ENCODE peak calls at places on chromosomes 11 and 22, in six cellular contexts. O, L, U, Z, E and D are unnamed samples.

GRCh38 chr11:45021692-45022130 is 71.0 kb upstream of the TP53I11 start:
- DNase-seq in L (peak; percentile 33), Z (no peak), E (no peak), O (no peak), U (no peak), D (no peak)

GRCh38 chr11:118792642-118793124 is 1.7 kb upstream of the DDX6 start:
- DNase-seq in Z (peak; percentile 79), U (no peak), L (peak; percentile 83), O (peak; percentile 92), E (peak; percentile 86), D (peak; percentile 91)

GRCh38 chr11:80970016-80970516 is 1529.2 kb upstream of the TENM4 start:
- DNase-seq in Z (no peak), O (no peak), U (no peak), E (no peak), L (no peak), D (no peak)

GRCh38 chr11:116819049-116819448 is 4.1 kb downstream of the APOA4 start:
- DNase-seq in Z (no peak), O (no peak), E (no peak), L (no peak), U (no peak), D (no peak)

GRCh38 chr11:13668957-13669521 is 571 bp downstream of the FAR1 start:
- DNase-seq in E (no peak), L (no peak), O (peak; percentile 48), Z (peak; percentile 49), U (no peak), D (peak; percentile 34)

GRCh38 chr22:37414288-37414687 is 13.0 kb downstream of the ELFN2 start:
- DNase-seq in L (no peak), O (no peak), E (no peak), Z (no peak), U (no peak), D (no peak)

GRCh38 chr11:35274909-35275807 is 136.2 kb downstream of the CD44 start:
- DNase-seq in O (no peak), E (no peak), Z (no peak), U (no peak), L (no peak), D (peak; percentile 28)

GRCh38 chr11:57277845-57278720 is 41.0 kb upstream of the APLNR start:
- DNase-seq in E (peak; percentile 87), L (peak; percentile 73), Z (peak; percentile 21), O (peak; percentile 74), U (peak; percentile 20), D (peak; percentile 70)

GRCh38 chr22:38327805-38328204 is 10.6 kb upstream of the CSNK1E start:
- DNase-seq in L (no peak), O (no peak), U (no peak), Z (no peak), E (peak; percentile 76), D (peak; percentile 58)

GRCh38 chr22:19984201-19984753 is 32.3 kb downstream of the ARVCF start:
- DNase-seq in E (peak; percentile 65), Z (no peak), L (no peak), U (no peak), O (peak; percentile 70), D (peak; percentile 66)

GRCh38 chr11:91239359-91239758 is 985.3 kb upstream of the FAT3 start:
- DNase-seq in O (no peak), U (no peak), E (no peak), Z (no peak), L (no peak), D (no peak)

GRCh38 chr11:107123022-107123421 is 104.7 kb upstream of the GUCY1A2 start:
- DNase-seq in L (no peak), U (no peak), Z (no peak), O (no peak), E (no peak), D (no peak)

GRCh38 chr11:65861165-65861505 is 902 bp downstream of the MUS81 start:
- DNase-seq in Z (no peak), U (no peak), L (no peak), O (no peak), E (no peak), D (no peak)

GRCh38 chr11:130122141-130122575 is 37.4 kb upstream of the ST14 start:
- DNase-seq in U (no peak), O (no peak), L (no peak), E (no peak), Z (peak; percentile 36), D (no peak)

GRCh38 chr11:116580828-116581227 is 192.0 kb downstream of the BUD13 start:
- DNase-seq in O (no peak), L (no peak), E (no peak), Z (no peak), U (no peak), D (no peak)

GRCh38 chr11:119361056-119361787 is 14.7 kb upstream of the MFRP start:
- DNase-seq in U (no peak), O (peak; percentile 83), E (peak; percentile 93), L (peak; percentile 26), Z (peak; percentile 61), D (peak; percentile 81)

GRCh38 chr22:38694049-38694448 is 6.7 kb downstream of the JOSD1 start:
- DNase-seq in U (no peak), E (no peak), O (no peak), Z (no peak), L (no peak), D (no peak)

GRCh38 chr11:68461284-68461861 is 821 bp downstream of the PPP6R3 start:
- DNase-seq in U (no peak), Z (no peak), E (no peak), O (peak; percentile 59), L (peak; percentile 62), D (peak; percentile 25)

GRCh38 chr22:40482391-40482790 is 112.0 kb downstream of the SGSM3 start:
- DNase-seq in O (no peak), Z (no peak), L (no peak), E (no peak), U (no peak), D (no peak)

GRCh38 chr22:38567531-38568245 is 2.3 kb downstream of the DMC1 start:
- DNase-seq in U (no peak), L (no peak), E (no peak), O (no peak), Z (no peak), D (no peak)

GRCh38 chr22:24370426-24370825 is 57.0 kb upstream of the ADORA2A start:
- DNase-seq in L (no peak), Z (no peak), E (no peak), O (no peak), U (no peak), D (no peak)

GRCh38 chr11:78787696-78788095 is 213.0 kb upstream of the NARS2 start:
- DNase-seq in Z (no peak), E (no peak), U (no peak), O (no peak), L (no peak), D (no peak)

GRCh38 chr11:32311351-32312077 is 123.8 kb downstream of the WT1 start:
- DNase-seq in Z (no peak), O (no peak), L (no peak), U (no peak), E (peak; percentile 65), D (peak; percentile 73)

GRCh38 chr11:62427630-62428233 is 8.9 kb downstream of the SCGB1A1 start:
- DNase-seq in E (peak; percentile 38), L (peak; percentile 47), Z (peak; percentile 39), O (no peak), U (no peak), D (peak; percentile 72)

GRCh38 chr11:66366844-66367477 is 4.6 kb downstream of the SLC29A2 start:
- DNase-seq in O (peak; percentile 3), L (no peak), U (no peak), E (no peak), Z (no peak), D (no peak)

GRCh38 chr11:59030037-59030436 is 56.1 kb upstream of the GLYATL1B start:
- DNase-seq in Z (no peak), L (no peak), E (no peak), O (no peak), U (no peak), D (no peak)

GRCh38 chr11:16169946-16170345 is 186.4 kb downstream of the SOX6 start:
- DNase-seq in U (no peak), Z (no peak), O (no peak), E (no peak), L (peak; percentile 35), D (no peak)